ENCODE peak calls at places on chromosomes 3 and 15, in six cellular contexts. One of them, this sample, is unnamed. For H3K27me3, the result is how much of the 10 kb centered on the place peaks cover.

GRCh38 chr15:35958021-35958420 is 412.1 kb upstream of the DPH6 start:
- DNase-seq in hepatocyte: no peak
- DNase-seq in lower lobe of right lung: no peak
- DNase-seq in AG04450: no peak
- DNase-seq in aorta: no peak
- DNase-seq in heart left ventricle: no peak
- DNase-seq in this sample: peak

GRCh38 chr15:85174521-85174920 is 192.9 kb downstream of the PDE8A start:
- DNase-seq in heart left ventricle: no peak
- DNase-seq in aorta: no peak
- DNase-seq in hepatocyte: no peak
- DNase-seq in lower lobe of right lung: no peak
- DNase-seq in AG04450: no peak
- DNase-seq in this sample: no peak

GRCh38 chr15:49758456-49758855 is 137.6 kb downstream of the DTWD1 start:
- DNase-seq in heart left ventricle: no peak
- DNase-seq in lower lobe of right lung: no peak
- DNase-seq in aorta: no peak
- DNase-seq in hepatocyte: no peak
- DNase-seq in AG04450: no peak
- DNase-seq in this sample: no peak

GRCh38 chr3:27677554-27677953 is 44.6 kb downstream of the EOMES start:
- DNase-seq in heart left ventricle: no peak
- DNase-seq in lower lobe of right lung: no peak
- DNase-seq in aorta: no peak
- DNase-seq in AG04450: peak
- DNase-seq in hepatocyte: peak
- DNase-seq in this sample: peak

GRCh38 chr3:117356296-117356695 is 646.7 kb downstream of the TUSC7 start:
- DNase-seq in lower lobe of right lung: no peak
- DNase-seq in hepatocyte: no peak
- DNase-seq in heart left ventricle: no peak
- DNase-seq in aorta: no peak
- DNase-seq in AG04450: no peak
- DNase-seq in this sample: no peak

GRCh38 chr3:185197071-185197470 is 44.2 kb upstream of the C3orf70 start:
- DNase-seq in hepatocyte: no peak
- DNase-seq in heart left ventricle: no peak
- DNase-seq in aorta: no peak
- DNase-seq in lower lobe of right lung: no peak
- DNase-seq in AG04450: no peak
- DNase-seq in this sample: no peak

GRCh38 chr3:51371943-51372557 is 13.0 kb upstream of the MANF start:
- DNase-seq in aorta: peak
- DNase-seq in heart left ventricle: no peak
- DNase-seq in lower lobe of right lung: no peak
- DNase-seq in AG04450: peak
- DNase-seq in hepatocyte: peak
- DNase-seq in this sample: peak

GRCh38 chr3:174219738-174220137 is 639.4 kb upstream of the NAALADL2 start:
- DNase-seq in hepatocyte: no peak
- DNase-seq in AG04450: no peak
- DNase-seq in heart left ventricle: no peak
- DNase-seq in lower lobe of right lung: no peak
- DNase-seq in aorta: no peak
- DNase-seq in this sample: no peak

GRCh38 chr3:3053974-3054373 is 56.2 kb downstream of the IL5RA start:
- DNase-seq in aorta: no peak
- DNase-seq in AG04450: no peak
- DNase-seq in lower lobe of right lung: no peak
- DNase-seq in heart left ventricle: no peak
- DNase-seq in hepatocyte: peak
- DNase-seq in this sample: no peak

GRCh38 chr15:90680371-90680935 is 36.7 kb upstream of the BLM start:
- DNase-seq in lower lobe of right lung: no peak
- DNase-seq in aorta: peak
- DNase-seq in heart left ventricle: no peak
- DNase-seq in AG04450: peak
- DNase-seq in hepatocyte: no peak
- DNase-seq in this sample: peak

GRCh38 chr3:123678108-123678511 is 93.3 kb upstream of the HACD2 start:
- DNase-seq in aorta: no peak
- DNase-seq in AG04450: peak
- DNase-seq in lower lobe of right lung: no peak
- DNase-seq in heart left ventricle: no peak
- DNase-seq in hepatocyte: no peak
- DNase-seq in this sample: peak

GRCh38 chr15:48437178-48437577 is 105.9 kb downstream of the DUT start:
- DNase-seq in hepatocyte: no peak
- DNase-seq in lower lobe of right lung: no peak
- DNase-seq in aorta: no peak
- DNase-seq in AG04450: no peak
- DNase-seq in heart left ventricle: no peak
- DNase-seq in this sample: no peak

GRCh38 chr15:31412824-31413223 is 86.2 kb downstream of the KLF13 start:
- DNase-seq in hepatocyte: no peak
- DNase-seq in heart left ventricle: no peak
- DNase-seq in aorta: no peak
- DNase-seq in AG04450: no peak
- DNase-seq in lower lobe of right lung: no peak
- DNase-seq in this sample: no peak

GRCh38 chr3:187770224-187770623 is 25.0 kb upstream of the BCL6 start:
- DNase-seq in AG04450: no peak
- DNase-seq in heart left ventricle: no peak
- DNase-seq in lower lobe of right lung: no peak
- DNase-seq in hepatocyte: no peak
- DNase-seq in aorta: no peak
- DNase-seq in this sample: no peak

GRCh38 chr3:105222568-105223093 is 144.1 kb upstream of the ALCAM start:
- DNase-seq in heart left ventricle: no peak
- DNase-seq in AG04450: no peak
- DNase-seq in aorta: no peak
- DNase-seq in hepatocyte: no peak
- DNase-seq in lower lobe of right lung: no peak
- DNase-seq in this sample: no peak

GRCh38 chr3:81684739-81685395 is 76.6 kb downstream of the GBE1 start:
- DNase-seq in aorta: no peak
- DNase-seq in lower lobe of right lung: no peak
- DNase-seq in hepatocyte: peak
- DNase-seq in AG04450: no peak
- DNase-seq in heart left ventricle: no peak
- DNase-seq in this sample: peak

GRCh38 chr3:187011915-187012314 is 81.6 kb downstream of the ST6GAL1 start:
- DNase-seq in lower lobe of right lung: no peak
- DNase-seq in AG04450: no peak
- DNase-seq in heart left ventricle: no peak
- DNase-seq in aorta: no peak
- DNase-seq in hepatocyte: no peak
- DNase-seq in this sample: no peak

GRCh38 chr3:160376681-160377080 is 22.3 kb downstream of the IFT80 start:
- DNase-seq in lower lobe of right lung: no peak
- DNase-seq in heart left ventricle: no peak
- DNase-seq in hepatocyte: no peak
- DNase-seq in AG04450: no peak
- DNase-seq in aorta: no peak
- DNase-seq in this sample: no peak

GRCh38 chr3:99895706-99896441 is 78.2 kb downstream of the CMSS1 start:
- DNase-seq in aorta: no peak
- DNase-seq in hepatocyte: peak
- DNase-seq in lower lobe of right lung: no peak
- DNase-seq in AG04450: peak
- DNase-seq in heart left ventricle: no peak
- DNase-seq in this sample: peak

GRCh38 chr3:56200251-56200650 is 268.0 kb downstream of the ERC2 start:
- DNase-seq in heart left ventricle: no peak
- DNase-seq in hepatocyte: no peak
- DNase-seq in lower lobe of right lung: no peak
- DNase-seq in AG04450: no peak
- DNase-seq in aorta: no peak
- DNase-seq in this sample: no peak

GRCh38 chr3:14812196-14812785 is 6.5 kb upstream of the FGD5 start:
- DNase-seq in AG04450: no peak
- DNase-seq in hepatocyte: no peak
- DNase-seq in aorta: no peak
- DNase-seq in lower lobe of right lung: no peak
- DNase-seq in heart left ventricle: no peak
- DNase-seq in this sample: no peak

GRCh38 chr15:68499620-68500312 is 67.8 kb upstream of the ITGA11 start:
- DNase-seq in aorta: no peak
- DNase-seq in lower lobe of right lung: no peak
- DNase-seq in hepatocyte: no peak
- DNase-seq in AG04450: no peak
- DNase-seq in heart left ventricle: no peak
- DNase-seq in this sample: no peak

GRCh38 chr15:68497206-68497910 is 65.4 kb upstream of the ITGA11 start:
- DNase-seq in lower lobe of right lung: no peak
- DNase-seq in hepatocyte: no peak
- DNase-seq in AG04450: no peak
- DNase-seq in heart left ventricle: no peak
- DNase-seq in aorta: no peak
- DNase-seq in this sample: no peak

GRCh38 chr15:68495981-68496705 is 64.2 kb upstream of the ITGA11 start:
- DNase-seq in lower lobe of right lung: no peak
- DNase-seq in heart left ventricle: no peak
- DNase-seq in aorta: no peak
- DNase-seq in hepatocyte: no peak
- DNase-seq in AG04450: no peak
- DNase-seq in this sample: no peak

GRCh38 chr15:68500363-68501317 is 68.7 kb upstream of the ITGA11 start:
- DNase-seq in hepatocyte: no peak
- DNase-seq in heart left ventricle: no peak
- DNase-seq in aorta: no peak
- DNase-seq in lower lobe of right lung: no peak
- DNase-seq in AG04450: no peak
- DNase-seq in this sample: no peak

GRCh38 chr15:68498076-68498475 is 66.1 kb upstream of the ITGA11 start:
- DNase-seq in lower lobe of right lung: no peak
- DNase-seq in hepatocyte: no peak
- DNase-seq in heart left ventricle: no peak
- DNase-seq in aorta: no peak
- DNase-seq in AG04450: no peak
- DNase-seq in this sample: no peak
- H3K27me3 ChIP-seq in lower lobe of right lung: under half
- H3K27me3 ChIP-seq in hepatocyte: under half
- H3K27me3 ChIP-seq in heart left ventricle: under half
- H3K27me3 ChIP-seq in aorta: under half
- H3K27me3 ChIP-seq in AG04450: under half
- H3K27me3 ChIP-seq in this sample: under half

GRCh38 chr3:177812492-177812891 is 615.2 kb upstream of the TBL1XR1 start:
- DNase-seq in lower lobe of right lung: no peak
- DNase-seq in aorta: no peak
- DNase-seq in AG04450: no peak
- DNase-seq in hepatocyte: no peak
- DNase-seq in heart left ventricle: no peak
- DNase-seq in this sample: no peak

GRCh38 chr3:177810162-177810623 is 612.9 kb upstream of the TBL1XR1 start:
- DNase-seq in aorta: no peak
- DNase-seq in hepatocyte: peak
- DNase-seq in heart left ventricle: no peak
- DNase-seq in lower lobe of right lung: no peak
- DNase-seq in AG04450: peak
- DNase-seq in this sample: peak

GRCh38 chr3:177811835-177812234 is 614.6 kb upstream of the TBL1XR1 start:
- DNase-seq in hepatocyte: no peak
- DNase-seq in lower lobe of right lung: no peak
- DNase-seq in AG04450: no peak
- DNase-seq in heart left ventricle: no peak
- DNase-seq in aorta: no peak
- DNase-seq in this sample: no peak

GRCh38 chr3:177811111-177811510 is 613.8 kb upstream of the TBL1XR1 start:
- DNase-seq in heart left ventricle: no peak
- DNase-seq in lower lobe of right lung: no peak
- DNase-seq in hepatocyte: no peak
- DNase-seq in AG04450: no peak
- DNase-seq in aorta: no peak
- DNase-seq in this sample: no peak

DNA sequence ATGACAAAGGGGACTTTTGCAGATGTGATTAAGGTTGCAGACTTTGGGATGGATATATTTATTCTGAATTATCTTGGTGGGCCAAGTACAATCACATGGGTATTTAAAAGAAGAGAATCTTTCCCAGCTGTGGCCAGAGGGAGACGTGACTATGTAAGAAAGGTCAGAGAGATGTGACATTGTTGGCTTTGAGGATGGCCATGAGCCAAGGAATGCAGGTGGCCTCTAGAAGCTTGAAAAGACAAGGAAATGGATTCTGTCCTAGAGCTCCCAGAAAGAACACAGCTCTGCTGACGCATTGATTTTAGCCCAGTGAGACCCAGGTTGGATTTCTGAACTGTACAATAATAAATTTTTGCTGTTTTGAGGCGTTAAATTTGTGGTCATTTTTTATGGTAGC is 616.0 kb upstream of the TBL1XR1 start:
- DNase-seq in heart left ventricle: no peak
- DNase-seq in hepatocyte: no peak
- DNase-seq in aorta: no peak
- DNase-seq in AG04450: no peak
- DNase-seq in lower lobe of right lung: no peak
- DNase-seq in this sample: no peak
- H3K27me3 ChIP-seq in heart left ventricle: under half
- H3K27me3 ChIP-seq in hepatocyte: under half
- H3K27me3 ChIP-seq in aorta: under half
- H3K27me3 ChIP-seq in AG04450: under half
- H3K27me3 ChIP-seq in lower lobe of right lung: under half
- H3K27me3 ChIP-seq in this sample: under half

GRCh38 chr3:194315965-194316361 is 35.2 kb downstream of the CPN2 start:
- DNase-seq in aorta: no peak
- DNase-seq in AG04450: no peak
- DNase-seq in heart left ventricle: no peak
- DNase-seq in lower lobe of right lung: no peak
- DNase-seq in hepatocyte: no peak
- DNase-seq in this sample: no peak

GRCh38 chr3:194318511-194319161 is 32.5 kb downstream of the CPN2 start:
- DNase-seq in aorta: no peak
- DNase-seq in AG04450: no peak
- DNase-seq in lower lobe of right lung: no peak
- DNase-seq in heart left ventricle: no peak
- DNase-seq in hepatocyte: no peak
- DNase-seq in this sample: no peak

GRCh38 chr3:194314669-194315068 is 36.5 kb downstream of the CPN2 start:
- DNase-seq in lower lobe of right lung: no peak
- DNase-seq in heart left ventricle: no peak
- DNase-seq in hepatocyte: no peak
- DNase-seq in AG04450: no peak
- DNase-seq in aorta: no peak
- DNase-seq in this sample: no peak

GRCh38 chr3:194315088-194315964 is 35.8 kb downstream of the CPN2 start:
- DNase-seq in heart left ventricle: peak
- DNase-seq in lower lobe of right lung: peak
- DNase-seq in hepatocyte: peak
- DNase-seq in aorta: peak
- DNase-seq in AG04450: no peak
- DNase-seq in this sample: peak

GRCh38 chr3:194316918-194317317 is 34.2 kb downstream of the CPN2 start:
- DNase-seq in AG04450: no peak
- DNase-seq in heart left ventricle: no peak
- DNase-seq in aorta: no peak
- DNase-seq in hepatocyte: no peak
- DNase-seq in lower lobe of right lung: no peak
- DNase-seq in this sample: no peak
- H3K27me3 ChIP-seq in AG04450: under half
- H3K27me3 ChIP-seq in heart left ventricle: under half
- H3K27me3 ChIP-seq in aorta: under half
- H3K27me3 ChIP-seq in hepatocyte: under half
- H3K27me3 ChIP-seq in lower lobe of right lung: under half
- H3K27me3 ChIP-seq in this sample: half or more

GRCh38 chr3:10956531-10956930 is 36.0 kb upstream of the SLC6A1 start:
- DNase-seq in lower lobe of right lung: no peak
- DNase-seq in hepatocyte: no peak
- DNase-seq in aorta: no peak
- DNase-seq in heart left ventricle: no peak
- DNase-seq in AG04450: no peak
- DNase-seq in this sample: no peak
- H3K27me3 ChIP-seq in lower lobe of right lung: under half
- H3K27me3 ChIP-seq in hepatocyte: under half
- H3K27me3 ChIP-seq in aorta: under half
- H3K27me3 ChIP-seq in heart left ventricle: under half
- H3K27me3 ChIP-seq in AG04450: under half
- H3K27me3 ChIP-seq in this sample: under half